ENCODE peak calls at places on chromosome 5, in four cellular contexts. C, P, K and L are unnamed samples.

GRCh38 chr5:164345173-164345572 is 839.8 kb downstream of the MAT2B start:
- DNase-seq in P (no peak), K (no peak), C (no peak), L (no peak)

GRCh38 chr5:140113180-140113698 is 670 bp upstream of the PURA start:
- DNase-seq in C (peak), P (no peak), K (no peak), L (no peak)

GRCh38 chr5:57488308-57488955 is 5.8 kb upstream of the ACTBL2 start:
- DNase-seq in P (no peak), C (peak), K (no peak), L (no peak)

GRCh38 chr5:14156611-14157493 is 13.7 kb downstream of the TRIO start:
- DNase-seq in K (no peak), C (peak), P (peak), L (no peak)

GRCh38 chr5:113526421-113526820 is 12.9 kb downstream of the YTHDC2 start:
- DNase-seq in C (no peak), P (no peak), K (peak), L (no peak)

GRCh38 chr5:41334758-41335157 is 121.4 kb upstream of the C6 start:
- DNase-seq in C (no peak), P (no peak), K (no peak), L (no peak)

GRCh38 chr5:83400712-83401111 is 70.8 kb upstream of the VCAN start:
- DNase-seq in C (no peak), K (no peak), P (no peak), L (no peak)

GRCh38 chr5:112390327-112390726 is 28.8 kb downstream of the EPB41L4A start:
- DNase-seq in C (no peak), P (no peak), K (no peak), L (no peak)

GRCh38 chr5:88875609-88876234 is 7.3 kb downstream of the MEF2C start:
- DNase-seq in C (no peak), P (no peak), K (no peak), L (no peak)

GRCh38 chr5:174706997-174707548 is 17.3 kb upstream of the MSX2 start:
- DNase-seq in K (no peak), C (no peak), P (no peak), L (no peak)

GRCh38 chr5:54176066-54176835 is 134.1 kb downstream of the ARL15 start:
- DNase-seq in C (no peak), P (no peak), K (peak), L (no peak)